ENCODE peak calls at places on chromosomes 16 and 17, in five cellular contexts. F, V, W, Y and Q are unnamed samples.

GRCh38 chr17:42704495-42705494 is 22.5 kb downstream of the CNTNAP1 start:
- DNase-seq in F (no peak), W (no peak), V (no peak), Y (no peak), Q (no peak)

GRCh38 chr17:80109066-80109618 is 7.8 kb downstream of the GAA start:
- DNase-seq in W (no peak), Y (no peak), F (no peak), V (no peak), Q (no peak)

GRCh38 chr17:10052414-10052813 is 146.0 kb downstream of the GAS7 start:
- DNase-seq in F (no peak), Y (no peak), W (no peak), V (no peak), Q (no peak)

GRCh38 chr16:84065536-84066132 is 23.0 kb upstream of the SLC38A8 start:
- DNase-seq in V (peak), W (peak), Y (no peak), F (peak), Q (peak)

GRCh38 chr17:82238562-82239201 is 9.8 kb downstream of the SLC16A3 start:
- DNase-seq in V (peak), W (no peak), F (peak), Y (no peak), Q (no peak)

GRCh38 chr16:74995986-74996385 is 2.8 kb upstream of the ZNRF1 start:
- DNase-seq in Y (no peak), F (no peak), W (no peak), V (no peak), Q (no peak)

GRCh38 chr16:66899945-66900688 is 18.6 kb downstream of the CDH16 start:
- DNase-seq in V (peak), W (peak), F (peak), Y (no peak), Q (peak)

GRCh38 chr17:45299311-45299710 is 17.5 kb downstream of the MAP3K14 start:
- DNase-seq in W (no peak), V (no peak), F (no peak), Y (no peak), Q (no peak)

GRCh38 chr16:8956265-8957060 is 7.2 kb downstream of the USP7 start:
- DNase-seq in W (no peak), V (no peak), Y (no peak), F (peak), Q (no peak)

GRCh38 chr17:19812407-19812806 is 55.3 kb downstream of the ULK2 start:
- DNase-seq in V (peak), W (no peak), F (no peak), Y (no peak), Q (peak)

GRCh38 chr16:51968756-51969155 is 578.2 kb downstream of the TOX3 start:
- DNase-seq in Y (no peak), W (no peak), V (no peak), F (no peak), Q (no peak)

GRCh38 chr16:70454221-70455034 is at the start of gene FCSK:
- DNase-seq in W (peak), Y (peak), V (peak), F (peak), Q (peak)

GRCh38 chr17:28225872-28226271 is 93.1 kb upstream of the TMEM97 start:
- DNase-seq in F (no peak), W (no peak), V (no peak), Y (no peak), Q (no peak)

GRCh38 chr16:35391328-35391727 is 1931.9 kb downstream of the TP53TG3F start:
- DNase-seq in V (peak), F (no peak), W (peak), Y (no peak), Q (peak)